ENCODE peak calls at places on chromosomes 7 and 10, in four cellular contexts. One of them, this sample, is unnamed.

GRCh38 chr10:126905776-126906703 is 812 bp downstream of the DOCK1 start:
- DNase-seq in HCT116: no peak
- DNase-seq in HepG2: peak; percentile 41
- DNase-seq in K562: no peak
- DNase-seq in this sample: no peak

GRCh38 chr10:8056891-8057331 is 2.4 kb downstream of the GATA3 start:
- DNase-seq in HCT116: no peak
- DNase-seq in HepG2: no peak
- DNase-seq in K562: no peak
- DNase-seq in this sample: no peak

GRCh38 chr7:44145419-44145968 is 4.4 kb upstream of the MYL7 start:
- DNase-seq in HCT116: no peak
- DNase-seq in HepG2: no peak
- DNase-seq in K562: peak; percentile 22
- DNase-seq in this sample: no peak

GRCh38 chr10:117168729-117169128 is 28.6 kb upstream of the KCNK18 start:
- DNase-seq in HCT116: no peak
- DNase-seq in HepG2: no peak
- DNase-seq in K562: no peak
- DNase-seq in this sample: no peak

GRCh38 chr10:104253106-104253505 is 1.6 kb upstream of the GSTO1 start:
- DNase-seq in HCT116: no peak
- DNase-seq in HepG2: peak; percentile 96
- DNase-seq in K562: peak; percentile 29
- DNase-seq in this sample: no peak

GRCh38 chr10:78231930-78232329 is 198.3 kb downstream of the RPS24 start:
- DNase-seq in HCT116: no peak
- DNase-seq in HepG2: peak; percentile 13
- DNase-seq in K562: no peak
- DNase-seq in this sample: no peak

GRCh38 chr7:32618470-32618869 is 123.2 kb downstream of the AVL9 start:
- DNase-seq in HCT116: no peak
- DNase-seq in HepG2: no peak
- DNase-seq in K562: peak; percentile 23
- DNase-seq in this sample: no peak

GRCh38 chr7:15686209-15686956 is at the start of gene MEOX2:
- DNase-seq in HCT116: no peak
- DNase-seq in HepG2: no peak
- DNase-seq in K562: no peak
- DNase-seq in this sample: no peak

GRCh38 chr7:112779667-112780066 is 10.5 kb downstream of the TMEM168 start:
- DNase-seq in HCT116: no peak
- DNase-seq in HepG2: no peak
- DNase-seq in K562: no peak
- DNase-seq in this sample: no peak

GRCh38 chr10:14671383-14671782 is 103.3 kb downstream of the FAM107B start:
- DNase-seq in HCT116: no peak
- DNase-seq in HepG2: no peak
- DNase-seq in K562: no peak
- DNase-seq in this sample: no peak

GRCh38 chr7:112084506-112084905 is 121.7 kb downstream of the DOCK4 start:
- DNase-seq in HCT116: no peak
- DNase-seq in HepG2: no peak
- DNase-seq in K562: no peak
- DNase-seq in this sample: no peak

GRCh38 chr10:46297406-46298204 is 10.8 kb downstream of the ANTXRL start:
- DNase-seq in HCT116: no peak
- DNase-seq in HepG2: no peak
- DNase-seq in K562: peak; percentile 46
- DNase-seq in this sample: no peak

GRCh38 chr10:84416245-84416555 is 87.8 kb downstream of the CCSER2 start:
- DNase-seq in HCT116: no peak
- DNase-seq in HepG2: no peak
- DNase-seq in K562: no peak
- DNase-seq in this sample: no peak

GRCh38 chr10:121608669-121609190 is 10.5 kb upstream of the FGFR2 start:
- DNase-seq in HCT116: peak; percentile 43
- DNase-seq in HepG2: peak; percentile 13
- DNase-seq in K562: peak; percentile 65
- DNase-seq in this sample: no peak

GRCh38 chr7:45885264-45885882 is 2.9 kb upstream of the IGFBP1 start:
- DNase-seq in HCT116: peak; percentile 16
- DNase-seq in HepG2: peak; percentile 98
- DNase-seq in K562: no peak
- DNase-seq in this sample: peak; percentile 82

GRCh38 chr7:16515785-16516685 is 10.6 kb upstream of the LRRC72 start:
- DNase-seq in HCT116: no peak
- DNase-seq in HepG2: no peak
- DNase-seq in K562: no peak
- DNase-seq in this sample: no peak

GRCh38 chr7:50807026-50807730 is 24.5 kb upstream of the GRB10 start:
- DNase-seq in HCT116: no peak
- DNase-seq in HepG2: no peak
- DNase-seq in K562: no peak
- DNase-seq in this sample: no peak

GRCh38 chr10:78549536-78549935 is 515.9 kb downstream of the RPS24 start:
- DNase-seq in HCT116: no peak
- DNase-seq in HepG2: no peak
- DNase-seq in K562: no peak
- DNase-seq in this sample: no peak

GRCh38 chr7:78125884-78126283 is 327.3 kb downstream of the PHTF2 start:
- DNase-seq in HCT116: no peak
- DNase-seq in HepG2: peak; percentile 58
- DNase-seq in K562: no peak
- DNase-seq in this sample: peak; percentile 87

GRCh38 chr7:5702876-5703571 is 78.4 kb downstream of the RNF216 start:
- DNase-seq in HCT116: peak; percentile 24
- DNase-seq in HepG2: no peak
- DNase-seq in K562: no peak
- DNase-seq in this sample: no peak

GRCh38 chr10:97149065-97149680 is 36.6 kb downstream of the SLIT1 start:
- DNase-seq in HCT116: no peak
- DNase-seq in HepG2: no peak
- DNase-seq in K562: no peak
- DNase-seq in this sample: no peak

GRCh38 chr7:43290978-43291377 is 178.5 kb downstream of the HECW1 start:
- DNase-seq in HCT116: no peak
- DNase-seq in HepG2: no peak
- DNase-seq in K562: no peak
- DNase-seq in this sample: no peak

GRCh38 chr10:129494176-129494575 is 27.1 kb downstream of the MGMT start:
- DNase-seq in HCT116: no peak
- DNase-seq in HepG2: no peak
- DNase-seq in K562: no peak
- DNase-seq in this sample: no peak

GRCh38 chr10:3749597-3750351 is 35.2 kb downstream of the KLF6 start:
- DNase-seq in HCT116: no peak
- DNase-seq in HepG2: peak; percentile 31
- DNase-seq in K562: no peak
- DNase-seq in this sample: no peak

GRCh38 chr7:149624006-149624405 is 126.4 kb upstream of the ZNF746 start:
- DNase-seq in HCT116: no peak
- DNase-seq in HepG2: peak; percentile 26
- DNase-seq in K562: peak; percentile 81
- DNase-seq in this sample: no peak

GRCh38 chr7:7795736-7796135 is 77.3 kb upstream of the RPA3 start:
- DNase-seq in HCT116: peak; percentile 23
- DNase-seq in HepG2: peak; percentile 9
- DNase-seq in K562: no peak
- DNase-seq in this sample: peak; percentile 64

GRCh38 chr10:47449979-47450378 is 33.9 kb downstream of the ANXA8 start:
- DNase-seq in HCT116: no peak
- DNase-seq in HepG2: no peak
- DNase-seq in K562: no peak
- DNase-seq in this sample: no peak

GRCh38 chr10:37803269-37803668 is 54.1 kb downstream of the ZNF248 start:
- DNase-seq in HCT116: no peak
- DNase-seq in HepG2: no peak
- DNase-seq in K562: no peak
- DNase-seq in this sample: no peak

GRCh38 chr10:1133495-1134045 is 77.4 kb downstream of the WDR37 start:
- DNase-seq in HCT116: no peak
- DNase-seq in HepG2: no peak
- DNase-seq in K562: no peak
- DNase-seq in this sample: no peak

GRCh38 chr7:126079151-126079550 is 1149.5 kb upstream of the POT1 start:
- DNase-seq in HCT116: no peak
- DNase-seq in HepG2: no peak
- DNase-seq in K562: no peak
- DNase-seq in this sample: no peak
- TF ChIP-seq TCF7L2 in HCT116: no peak
- TF ChIP-seq TCF7L2 in HepG2: no peak
- TF ChIP-seq TCF7L2 in K562: no peak
- TF ChIP-seq TCF7L2 in this sample: no peak

GRCh38 chr10:94299417-94299816 is 63.3 kb downstream of the NOC3L start:
- DNase-seq in HCT116: no peak
- DNase-seq in HepG2: peak; percentile 15
- DNase-seq in K562: peak; percentile 65
- DNase-seq in this sample: no peak
- H3K27ac ChIP-seq in HCT116: no peak overlapping the region
- H3K27ac ChIP-seq in HepG2: no peak overlapping the region
- H3K27ac ChIP-seq in K562: no peak overlapping the region
- H3K27ac ChIP-seq in this sample: no peak overlapping the region

GRCh38 chr7:130920122-130920521 is 186.1 kb upstream of the KLF14 start:
- DNase-seq in HCT116: no peak
- DNase-seq in HepG2: no peak
- DNase-seq in K562: no peak
- DNase-seq in this sample: no peak

GRCh38 chr7:130921391-130922180 is 187.6 kb upstream of the KLF14 start:
- DNase-seq in HCT116: no peak
- DNase-seq in HepG2: no peak
- DNase-seq in K562: no peak
- DNase-seq in this sample: no peak

GRCh38 chr7:130918129-130919052 is 184.4 kb upstream of the KLF14 start:
- DNase-seq in HCT116: no peak
- DNase-seq in HepG2: no peak
- DNase-seq in K562: no peak
- DNase-seq in this sample: no peak

GRCh38 chr7:130917669-130918128 is 183.7 kb upstream of the KLF14 start:
- DNase-seq in HCT116: no peak
- DNase-seq in HepG2: no peak
- DNase-seq in K562: no peak
- DNase-seq in this sample: no peak

GRCh38 chr7:130919316-130920103 is 185.5 kb upstream of the KLF14 start:
- DNase-seq in HCT116: no peak
- DNase-seq in HepG2: peak; percentile 54
- DNase-seq in K562: no peak
- DNase-seq in this sample: no peak
- TF ChIP-seq REST in HCT116: no peak
- TF ChIP-seq REST in HepG2: no peak
- TF ChIP-seq REST in K562: no peak
- TF ChIP-seq REST in this sample: no peak

GRCh38 chr7:67019562-67020390 is 23.1 kb downstream of the TYW1 start:
- DNase-seq in HCT116: no peak
- DNase-seq in HepG2: no peak
- DNase-seq in K562: peak; percentile 60
- DNase-seq in this sample: peak; percentile 32
- TF ChIP-seq TCF7L2 in HCT116: no peak
- TF ChIP-seq TCF7L2 in HepG2: no peak
- TF ChIP-seq TCF7L2 in K562: no peak
- TF ChIP-seq TCF7L2 in this sample: no peak

DNA sequence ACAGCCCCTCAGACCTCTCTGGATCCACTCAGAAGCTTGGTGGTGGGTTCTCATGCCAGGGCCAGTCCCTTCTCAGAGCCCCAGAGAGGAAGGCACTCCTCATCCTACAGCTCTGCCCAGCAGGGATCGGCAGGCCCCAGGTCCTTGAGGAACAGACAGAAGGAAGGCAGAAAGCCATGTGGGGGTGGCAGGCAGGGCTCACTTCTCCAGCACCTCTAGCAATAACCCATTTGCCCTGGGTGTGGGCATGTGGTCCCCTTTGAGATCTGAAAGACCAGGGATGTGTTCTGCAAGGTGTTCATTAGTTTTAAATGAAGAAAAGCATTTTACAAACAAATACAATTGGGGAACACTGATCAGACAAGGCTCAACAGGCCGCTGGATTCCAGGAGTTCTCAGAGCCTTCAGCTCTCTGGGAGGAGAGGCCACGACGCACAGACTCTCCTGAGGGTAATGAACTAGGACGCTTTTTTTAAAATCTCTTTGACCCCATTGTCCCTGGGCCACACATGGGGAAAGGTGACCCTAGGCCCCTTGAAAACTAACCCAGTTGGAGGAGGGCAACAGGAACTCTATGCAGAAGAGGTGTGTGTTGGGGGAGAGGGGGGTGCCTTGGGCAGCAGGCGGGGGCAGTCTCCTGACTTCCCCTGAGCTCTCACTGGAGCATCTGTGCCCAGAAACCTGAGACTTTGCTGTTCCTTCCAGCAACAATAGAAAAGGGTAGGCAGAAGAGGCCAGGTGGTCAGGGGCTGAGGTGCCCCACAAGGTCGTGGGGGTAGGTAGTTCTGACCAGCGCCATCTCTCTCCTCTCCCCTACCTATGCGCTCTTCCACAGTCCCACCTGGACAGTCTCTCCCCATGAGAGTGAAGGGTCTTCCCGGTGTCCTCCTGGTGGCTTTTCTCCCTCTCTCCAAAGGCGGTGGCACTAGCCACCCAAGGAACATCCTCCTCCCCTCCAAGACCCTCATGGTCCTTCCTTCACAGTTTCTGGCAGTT is 40.8 kb downstream of the LDB3 start:
- DNase-seq in HCT116: no peak
- DNase-seq in HepG2: no peak
- DNase-seq in K562: no peak
- DNase-seq in this sample: no peak
- H3K27ac ChIP-seq in HCT116: no peak overlapping the region
- H3K27ac ChIP-seq in HepG2: no peak overlapping the region
- H3K27ac ChIP-seq in K562: no peak overlapping the region
- H3K27ac ChIP-seq in this sample: no peak overlapping the region

GRCh38 chr7:70426249-70426880 is 705.6 kb upstream of the GALNT17 start:
- DNase-seq in HCT116: no peak
- DNase-seq in HepG2: no peak
- DNase-seq in K562: no peak
- DNase-seq in this sample: no peak
- TF ChIP-seq REST in HCT116: no peak
- TF ChIP-seq REST in HepG2: no peak
- TF ChIP-seq REST in K562: no peak
- TF ChIP-seq REST in this sample: no peak